ENCODE peak calls at places on chromosome 1, in four cellular contexts. W is thoracic aorta, M is MM.1S, S is ovary. B is an unnamed sample.
A peak's percentile ranks its signal among the peaks of the same experiment; 100 is the strongest.

GRCh38 chr1:202049129-202049528 is 38.7 kb downstream of the ELF3 start:
- DNase-seq in W (no peak), S (no peak), M (no peak), B (no peak)

GRCh38 chr1:33460947-33461629 is 11.4 kb upstream of the ZSCAN20 start:
- DNase-seq in M (peak; percentile 45), W (no peak), S (no peak), B (peak; percentile 88)

GRCh38 chr1:9680828-9681227 is 29.3 kb downstream of the PIK3CD start:
- DNase-seq in M (no peak), S (no peak), W (no peak), B (no peak)

GRCh38 chr1:31814041-31814511 is 1.7 kb downstream of the SPOCD1 start:
- DNase-seq in W (no peak), M (no peak), S (no peak), B (no peak)

GRCh38 chr1:58722967-58723366 is 23.1 kb upstream of the MYSM1 start:
- DNase-seq in M (peak; percentile 23), W (no peak), S (no peak), B (no peak)

GRCh38 chr1:26719205-26719604 is 23.4 kb downstream of the ARID1A start:
- DNase-seq in W (no peak), S (no peak), M (no peak), B (no peak)

GRCh38 chr1:56050911-56051310 is 528.5 kb downstream of the PLPP3 start:
- DNase-seq in W (no peak), M (no peak), S (no peak), B (no peak)

GRCh38 chr1:31523012-31523411 is 53.3 kb upstream of the TINAGL1 start:
- DNase-seq in W (no peak), M (no peak), S (no peak), B (no peak)

GRCh38 chr1:14778882-14779594 is 180.6 kb downstream of the KAZN start:
- DNase-seq in W (no peak), M (peak; percentile 73), S (no peak), B (peak; percentile 76)

GRCh38 chr1:225677350-225678124 is 24.6 kb upstream of the ENAH start:
- DNase-seq in M (no peak), W (no peak), S (no peak), B (no peak)

GRCh38 chr1:151054971-151055547 is 4.4 kb downstream of the CDC42SE1 start:
- DNase-seq in S (no peak), W (no peak), M (no peak), B (no peak)

GRCh38 chr1:66438062-66438970 is 95.6 kb upstream of the SGIP1 start:
- DNase-seq in W (no peak), S (no peak), M (peak; percentile 2), B (no peak)

GRCh38 chr1:207823531-207823879 is 71.7 kb downstream of the CD46 start:
- DNase-seq in W (no peak), S (no peak), M (no peak), B (no peak)

GRCh38 chr1:168287237-168287664 is 6.6 kb downstream of the TBX19 start:
- DNase-seq in M (peak; percentile 80), S (no peak), W (no peak), B (no peak)

GRCh38 chr1:96362623-96363022 is 359.0 kb upstream of the PTBP2 start:
- DNase-seq in M (no peak), S (no peak), W (no peak), B (no peak)

GRCh38 chr1:101653482-101653946 is 343.2 kb downstream of the OLFM3 start:
- DNase-seq in W (no peak), S (no peak), M (no peak), B (peak; percentile 65)

GRCh38 chr1:234774971-234775370 is 165.0 kb upstream of the IRF2BP2 start:
- DNase-seq in S (no peak), W (no peak), M (no peak), B (no peak)

GRCh38 chr1:44377925-44378784 is 23.1 kb upstream of the ERI3 start:
- DNase-seq in W (no peak), M (peak; percentile 50), S (no peak), B (peak; percentile 86)

GRCh38 chr1:33655496-33655895 is 183.1 kb downstream of the ZSCAN20 start:
- DNase-seq in W (no peak), M (no peak), S (no peak), B (no peak)

GRCh38 chr1:221230605-221231004 is 351.4 kb downstream of the HLX start:
- DNase-seq in W (no peak), M (no peak), S (no peak), B (no peak)

GRCh38 chr1:230101556-230101955 is 34.5 kb downstream of the GALNT2 start:
- DNase-seq in M (no peak), W (no peak), S (no peak), B (no peak)

GRCh38 chr1:230100932-230101331 is 33.9 kb downstream of the GALNT2 start:
- DNase-seq in W (no peak), M (no peak), S (no peak), B (no peak)

GRCh38 chr1:230102472-230102871 is 35.4 kb downstream of the GALNT2 start:
- DNase-seq in S (no peak), M (no peak), W (no peak), B (no peak)

GRCh38 chr1:230103341-230104173 is 36.5 kb downstream of the GALNT2 start:
- DNase-seq in S (no peak), M (peak; percentile 59), W (no peak), B (no peak)

GRCh38 chr1:230102046-230102445 is 35.0 kb downstream of the GALNT2 start:
- DNase-seq in M (no peak), W (no peak), S (no peak), B (no peak)
- H3K4me1 ChIP-seq in M (peaks cover 47% of the 10 kb centered on the region), W (peaks cover 60% of the 10 kb centered on the region), S (peaks cover 17% of the 10 kb centered on the region), B (no peaks in the 10 kb centered on the region)

DNA sequence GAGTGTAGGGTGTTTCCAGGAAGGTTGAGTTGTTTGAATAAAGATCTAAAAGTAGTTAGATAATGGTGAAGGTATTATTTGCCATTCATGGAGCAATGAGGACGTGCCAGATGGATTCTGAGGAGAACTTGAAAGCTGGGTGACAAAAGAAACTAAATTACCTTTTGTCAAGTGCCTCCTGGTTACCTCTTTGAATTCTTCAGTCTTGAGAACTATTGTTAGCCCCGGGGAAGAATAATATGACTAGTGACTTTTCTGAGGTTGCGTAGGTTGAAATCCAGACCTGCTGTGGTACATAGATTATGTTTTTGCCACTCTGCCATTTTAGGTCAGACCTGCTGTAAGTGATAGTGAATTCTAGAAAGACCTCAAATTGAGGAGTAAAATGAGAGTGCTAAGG is 11.5 kb downstream of the LAMC1 start:
- DNase-seq in S (no peak), W (no peak), M (no peak), B (no peak)
- H3K4me1 ChIP-seq in S (peaks cover 5% of the 10 kb centered on the region), W (peaks cover 71% of the 10 kb centered on the region), M (peaks cover 13% of the 10 kb centered on the region), B (peaks cover 9% of the 10 kb centered on the region)

GRCh38 chr1:204991342-204991844 is 51.6 kb upstream of the CNTN2 start:
- DNase-seq in W (no peak), S (no peak), M (no peak), B (no peak)
- H3K4me1 ChIP-seq in W (no peaks in the 10 kb centered on the region), S (no peaks in the 10 kb centered on the region), M (no peaks in the 10 kb centered on the region), B (peaks cover 8% of the 10 kb centered on the region)

GRCh38 chr1:24095140-24095859 is 16.6 kb downstream of the MYOM3 start:
- DNase-seq in M (no peak), S (no peak), W (no peak), B (no peak)

GRCh38 chr1:24098102-24098501 is 13.8 kb downstream of the MYOM3 start:
- DNase-seq in M (no peak), W (no peak), S (no peak), B (no peak)

GRCh38 chr1:24096009-24096736 is 15.8 kb downstream of the MYOM3 start:
- DNase-seq in S (no peak), M (no peak), W (no peak), B (no peak)

GRCh38 chr1:24097663-24098062 is 14.3 kb downstream of the MYOM3 start:
- DNase-seq in S (no peak), W (no peak), M (no peak), B (no peak)

GRCh38 chr1:24096737-24097103 is 15.2 kb downstream of the MYOM3 start:
- DNase-seq in M (no peak), W (no peak), S (no peak), B (no peak)
- H3K4me1 ChIP-seq in M (no peaks in the 10 kb centered on the region), W (no peaks in the 10 kb centered on the region), S (no peaks in the 10 kb centered on the region), B (no peaks in the 10 kb centered on the region)

GRCh38 chr1:11700655-11701467 is 9.4 kb downstream of the DRAXIN start:
- DNase-seq in S (no peak), W (no peak), M (no peak), B (no peak)

GRCh38 chr1:11701551-11701961 is 10.0 kb downstream of the DRAXIN start:
- DNase-seq in W (no peak), M (no peak), S (no peak), B (no peak)

GRCh38 chr1:11693917-11694316 is 2.4 kb downstream of the DRAXIN start:
- DNase-seq in M (no peak), S (no peak), W (no peak), B (no peak)

GRCh38 chr1:11697188-11697892 is 5.8 kb downstream of the DRAXIN start:
- DNase-seq in W (no peak), S (no peak), M (no peak), B (no peak)

DNA sequence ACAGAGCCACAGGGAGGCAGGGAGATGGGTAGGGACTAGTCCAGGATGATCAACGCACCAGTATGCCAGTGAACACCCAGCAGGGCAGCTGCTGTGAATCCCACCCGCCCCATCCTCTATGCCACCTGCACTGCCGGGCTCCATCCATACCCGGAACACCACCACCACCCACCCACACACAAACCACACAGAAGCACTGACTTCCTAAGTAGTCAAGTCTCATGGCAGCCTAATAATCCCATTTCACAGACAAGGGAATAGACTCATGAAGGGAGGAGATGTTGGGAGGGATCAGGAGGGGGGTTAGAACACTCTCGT is 6.3 kb downstream of the DRAXIN start:
- DNase-seq in W (no peak), S (no peak), M (no peak), B (no peak)
- H3K4me1 ChIP-seq in W (peaks cover 25% of the 10 kb centered on the region), S (no peaks in the 10 kb centered on the region), M (no peaks in the 10 kb centered on the region), B (no peaks in the 10 kb centered on the region)